ENCODE peak calls at places on chromosomes 16 and 17, in six cellular contexts. R is heart right ventricle, D is fibroblast of lung, Q is spleen, X is uterus, T is H9. I is an unnamed sample. For H3K9me3, the result is how much of the 10 kb centered on the place peaks cover.

GRCh38 chr17:50209472-50210248 is 8.2 kb upstream of the COL1A1 start:
- DNase-seq in R (peak), D (peak), Q (no peak), X (peak), T (peak), I (no peak)

GRCh38 chr16:9060225-9060624 is 31.2 kb upstream of the HAPSTR1 start:
- DNase-seq in R (no peak), D (peak), Q (no peak), X (no peak), T (no peak), I (no peak)

GRCh38 chr17:4406386-4406785 is 27.4 kb upstream of the SPNS3 start:
- DNase-seq in R (no peak), D (no peak), Q (no peak), X (no peak), T (no peak), I (no peak)

GRCh38 chr16:85302018-85302847 is 190.0 kb upstream of the CIBAR2 start:
- DNase-seq in R (no peak), D (peak), Q (no peak), X (peak), T (no peak), I (no peak)

GRCh38 chr16:87342978-87343752 is 26.0 kb upstream of the C16orf95 start:
- DNase-seq in R (no peak), D (no peak), Q (no peak), X (no peak), T (no peak), I (no peak)

GRCh38 chr17:45127583-45128300 is 4.6 kb downstream of the PLCD3 start:
- DNase-seq in R (peak), D (no peak), Q (no peak), X (peak), T (peak), I (no peak)

GRCh38 chr16:8241408-8241807 is 348.9 kb downstream of the TMEM114 start:
- DNase-seq in R (no peak), D (no peak), Q (no peak), X (no peak), T (no peak), I (no peak)

GRCh38 chr17:1179635-1180433 is at the start of gene ABR:
- DNase-seq in R (peak), D (peak), Q (peak), X (peak), T (peak), I (peak)

GRCh38 chr16:27112093-27112811 is 45.5 kb downstream of the C16orf82 start:
- DNase-seq in R (no peak), D (no peak), Q (no peak), X (no peak), T (no peak), I (no peak)

GRCh38 chr16:85094176-85094805 is 18.0 kb downstream of the CIBAR2 start:
- DNase-seq in R (no peak), D (no peak), Q (no peak), X (no peak), T (no peak), I (no peak)

GRCh38 chr17:266701-267656 is 85.5 kb upstream of the DOC2B start:
- DNase-seq in R (peak), D (no peak), Q (peak), X (peak), T (no peak), I (no peak)

GRCh38 chr16:88558457-88559442 is 11.5 kb upstream of the ZC3H18 start:
- DNase-seq in R (peak), D (peak), Q (peak), X (peak), T (peak), I (no peak)

GRCh38 chr17:14604920-14605599 is 304.2 kb downstream of the HS3ST3B1 start:
- DNase-seq in R (peak), D (no peak), Q (peak), X (no peak), T (no peak), I (no peak)

GRCh38 chr16:80824623-80825364 is 20.4 kb upstream of the CDYL2 start:
- DNase-seq in R (no peak), D (peak), Q (no peak), X (no peak), T (no peak), I (no peak)

GRCh38 chr16:11677451-11677951 is 9.2 kb downstream of the SNN start:
- DNase-seq in R (no peak), D (peak), Q (no peak), X (no peak), T (no peak), I (no peak)

GRCh38 chr16:73171380-73171779 is 123.5 kb upstream of the ZFHX3 start:
- DNase-seq in R (no peak), D (no peak), Q (no peak), X (no peak), T (peak), I (no peak)

GRCh38 chr17:81008140-81008539 is 16.5 kb downstream of the CHMP6 start:
- DNase-seq in R (no peak), D (no peak), Q (no peak), X (no peak), T (no peak), I (no peak)

GRCh38 chr16:58628845-58629680 is 563 bp downstream of the CNOT1 start:
- DNase-seq in R (peak), D (peak), Q (peak), X (peak), T (peak), I (peak)

GRCh38 chr16:86740817-86741799 is 162.8 kb downstream of the FOXL1 start:
- DNase-seq in R (peak), D (peak), Q (peak), X (no peak), T (peak), I (no peak)

GRCh38 chr16:50653633-50654524 is 27.2 kb downstream of the SNX20 start:
- DNase-seq in R (no peak), D (no peak), Q (no peak), X (no peak), T (no peak), I (no peak)

GRCh38 chr17:63137163-63137562 is 171.1 kb downstream of the TANC2 start:
- DNase-seq in R (no peak), D (no peak), Q (no peak), X (no peak), T (no peak), I (no peak)

GRCh38 chr17:74779948-74780400 is 3.8 kb upstream of the NAT9 start:
- DNase-seq in R (peak), D (no peak), Q (peak), X (no peak), T (no peak), I (no peak)

GRCh38 chr17:538096-538973 is 176.3 kb downstream of the VPS53 start:
- DNase-seq in R (no peak), D (peak), Q (no peak), X (no peak), T (no peak), I (no peak)

GRCh38 chr17:50953831-50954601 is 87.9 kb upstream of the TOB1 start:
- DNase-seq in R (peak), D (peak), Q (no peak), X (no peak), T (peak), I (no peak)

GRCh38 chr16:17343028-17343427 is 127.7 kb downstream of the XYLT1 start:
- DNase-seq in R (no peak), D (no peak), Q (peak), X (no peak), T (no peak), I (no peak)

GRCh38 chr16:88943741-88944140 is 33.3 kb downstream of the CBFA2T3 start:
- DNase-seq in R (no peak), D (no peak), Q (peak), X (no peak), T (no peak), I (no peak)

GRCh38 chr17:75318211-75318610 is 29.0 kb upstream of the SLC25A19 start:
- DNase-seq in R (no peak), D (no peak), Q (peak), X (no peak), T (no peak), I (no peak)

GRCh38 chr16:87593710-87594258 is 8.5 kb upstream of the JPH3 start:
- DNase-seq in R (no peak), D (no peak), Q (no peak), X (no peak), T (no peak), I (no peak)

GRCh38 chr16:9134739-9135138 is 43.3 kb downstream of the HAPSTR1 start:
- DNase-seq in R (peak), D (peak), Q (peak), X (no peak), T (peak), I (no peak)

GRCh38 chr16:27189335-27189972 is 13.9 kb upstream of the KDM8 start:
- DNase-seq in R (no peak), D (no peak), Q (no peak), X (no peak), T (peak), I (no peak)

GRCh38 chr17:66420961-66421371 is 118.6 kb downstream of the PRKCA start:
- DNase-seq in R (no peak), D (peak), Q (no peak), X (peak), T (no peak), I (no peak)

GRCh38 chr17:43019418-43019817 is 2.8 kb downstream of the VAT1 start:
- DNase-seq in R (no peak), D (peak), Q (no peak), X (no peak), T (no peak), I (no peak)

GRCh38 chr17:61699694-61700093 is 108.7 kb upstream of the NACA2 start:
- DNase-seq in R (no peak), D (no peak), Q (no peak), X (no peak), T (no peak), I (no peak)

GRCh38 chr17:61701978-61702377 is 111.0 kb upstream of the NACA2 start:
- DNase-seq in R (no peak), D (no peak), Q (no peak), X (no peak), T (no peak), I (no peak)

GRCh38 chr17:61699032-61699431 is 108.0 kb upstream of the NACA2 start:
- DNase-seq in R (no peak), D (no peak), Q (no peak), X (no peak), T (no peak), I (no peak)

GRCh38 chr17:61701334-61701733 is 110.3 kb upstream of the NACA2 start:
- DNase-seq in R (no peak), D (no peak), Q (no peak), X (no peak), T (no peak), I (no peak)

DNA sequence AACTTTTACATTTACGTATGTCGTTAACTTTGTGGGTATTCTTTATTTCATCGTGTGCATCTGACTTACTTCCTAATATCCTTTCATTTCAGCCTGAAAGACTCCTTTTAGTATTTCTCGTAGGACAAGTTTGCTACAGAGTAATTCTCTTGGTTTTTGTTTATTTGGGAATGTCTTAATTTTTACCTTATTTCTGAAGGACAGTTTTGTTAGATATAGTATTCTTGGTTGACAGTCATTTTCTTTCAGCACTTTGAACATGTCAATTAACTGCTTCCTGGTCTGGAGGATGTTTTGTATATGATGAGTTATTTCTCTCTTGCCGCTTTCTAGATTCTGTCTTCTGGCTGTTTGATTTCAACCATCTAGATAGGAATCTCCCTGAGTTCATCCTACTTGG is 109.2 kb upstream of the NACA2 start:
- DNase-seq in R (no peak), D (peak), Q (no peak), X (no peak), T (no peak), I (no peak)
- H3K9me3 ChIP-seq in R (under half), D (under half), Q (half or more), X (under half), T (under half), I (under half)

GRCh38 chr17:5769936-5770335 is 185.6 kb upstream of the NLRP1 start:
- DNase-seq in R (no peak), D (peak), Q (no peak), X (no peak), T (peak), I (no peak)

GRCh38 chr17:5772720-5773119 is 188.4 kb upstream of the NLRP1 start:
- DNase-seq in R (no peak), D (no peak), Q (no peak), X (no peak), T (no peak), I (no peak)

GRCh38 chr17:5773942-5774341 is 189.6 kb upstream of the NLRP1 start:
- DNase-seq in R (no peak), D (no peak), Q (no peak), X (no peak), T (no peak), I (no peak)

GRCh38 chr17:5775098-5775497 is 190.8 kb upstream of the NLRP1 start:
- DNase-seq in R (no peak), D (no peak), Q (no peak), X (no peak), T (no peak), I (no peak)

DNA sequence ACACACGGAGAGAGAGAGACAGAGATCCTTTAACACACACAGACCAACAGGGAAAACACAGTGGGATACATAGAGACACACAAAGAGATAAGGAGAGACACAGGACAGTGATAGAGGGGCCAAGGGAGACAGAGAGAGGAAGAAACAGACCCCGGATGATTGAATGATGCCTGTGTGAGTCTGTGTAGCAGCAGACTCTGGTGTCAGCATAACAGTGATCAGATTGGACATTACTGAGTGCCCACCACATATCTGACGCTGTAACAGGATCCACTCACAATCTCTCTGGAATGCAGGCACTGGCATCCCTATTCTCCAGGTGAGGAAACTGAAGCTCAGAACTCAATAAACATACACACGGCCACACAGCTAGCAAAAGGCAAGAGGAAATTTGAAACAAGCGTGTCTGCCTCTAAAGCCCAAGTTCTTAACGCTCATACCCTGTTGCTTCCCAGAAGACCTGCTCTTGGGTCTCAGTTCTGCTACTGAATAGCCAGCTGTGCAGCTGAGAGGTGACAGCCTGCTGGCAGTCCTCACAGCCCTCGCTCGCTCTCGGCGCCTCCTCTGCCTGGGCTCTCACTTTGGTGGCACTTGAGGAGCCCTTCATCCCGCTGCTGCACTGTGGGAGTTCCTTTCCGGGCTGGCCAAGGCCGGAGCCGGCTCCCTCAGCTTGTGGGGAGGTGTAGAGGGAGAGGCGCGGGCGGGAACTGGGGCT is 186.4 kb upstream of the NLRP1 start:
- DNase-seq in R (no peak), D (no peak), Q (no peak), X (no peak), T (peak), I (no peak)
- H3K9me3 ChIP-seq in R (under half), D (under half), Q (under half), X (under half), T (under half), I (under half)

GRCh38 chr16:10408824-10409381 is 23.0 kb downstream of the ATF7IP2 start:
- DNase-seq in R (no peak), D (no peak), Q (no peak), X (no peak), T (no peak), I (no peak)
- H3K9me3 ChIP-seq in R (under half), D (under half), Q (half or more), X (under half), T (under half), I (under half)

GRCh38 chr17:35167666-35168065 is 20.0 kb downstream of the UNC45B start:
- DNase-seq in R (no peak), D (peak), Q (no peak), X (no peak), T (no peak), I (no peak)

GRCh38 chr17:35169964-35170363 is 22.3 kb downstream of the UNC45B start:
- DNase-seq in R (no peak), D (no peak), Q (peak), X (no peak), T (no peak), I (no peak)

GRCh38 chr17:35174835-35175334 is 19.3 kb downstream of the SLC35G3 start:
- DNase-seq in R (no peak), D (no peak), Q (no peak), X (no peak), T (no peak), I (no peak)

GRCh38 chr17:35171834-35172233 is 22.4 kb downstream of the SLC35G3 start:
- DNase-seq in R (no peak), D (peak), Q (no peak), X (no peak), T (no peak), I (no peak)

DNA sequence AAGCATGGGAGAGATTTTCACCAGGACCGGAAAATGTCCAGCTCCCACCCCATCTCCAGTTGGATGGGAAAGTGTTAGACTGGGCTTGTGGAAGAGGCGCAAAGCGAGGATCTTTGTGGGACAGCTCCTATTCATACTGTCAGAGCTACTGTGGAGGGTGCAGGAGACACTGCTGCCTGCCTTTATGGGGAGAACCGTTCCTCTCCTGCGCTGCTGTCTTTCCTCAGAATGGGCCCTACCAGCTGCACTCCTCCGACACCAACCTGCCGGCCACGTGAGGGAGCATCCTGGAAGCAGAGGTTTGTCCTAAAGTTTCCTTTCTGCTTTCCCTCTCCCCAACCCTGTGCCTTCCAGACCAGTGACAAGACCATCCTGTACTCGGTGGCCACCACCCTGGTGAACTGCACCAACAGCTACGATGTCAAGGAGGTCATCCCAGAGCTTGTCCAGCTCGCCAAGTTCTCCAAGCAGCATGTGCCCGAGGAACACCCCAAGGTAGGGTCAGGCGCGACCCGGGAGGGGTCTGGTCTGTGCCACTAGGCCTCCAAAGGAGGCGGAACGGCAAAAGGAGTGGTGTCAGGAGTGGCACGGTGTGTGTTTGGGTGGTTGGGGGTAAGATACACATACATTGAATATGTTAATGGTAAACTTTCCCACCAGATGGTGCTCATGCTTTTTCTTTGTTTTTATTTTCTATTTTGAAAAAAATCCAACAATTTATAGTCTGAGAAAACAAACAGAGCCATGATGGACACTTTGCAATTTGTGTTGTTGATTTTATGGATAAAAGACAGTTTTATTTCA is 23.0 kb downstream of the SLC35G3 start:
- DNase-seq in R (no peak), D (peak), Q (no peak), X (no peak), T (no peak), I (no peak)
- H3K9me3 ChIP-seq in R (under half), D (under half), Q (under half), X (under half), T (under half), I (under half)

GRCh38 chr16:3295783-3296182 is 9.4 kb downstream of the TIGD7 start:
- DNase-seq in R (no peak), D (no peak), Q (no peak), X (no peak), T (no peak), I (no peak)
- H3K9me3 ChIP-seq in R (under half), D (under half), Q (half or more), X (half or more), T (under half), I (under half)

GRCh38 chr16:68105611-68106010 is 20.4 kb downstream of the NFATC3 start:
- DNase-seq in R (no peak), D (no peak), Q (no peak), X (no peak), T (no peak), I (no peak)
- H3K9me3 ChIP-seq in R (under half), D (under half), Q (under half), X (under half), T (under half), I (under half)

GRCh38 chr17:21678451-21679081 is 13.8 kb upstream of the KCNJ18 start:
- DNase-seq in R (no peak), D (no peak), Q (peak), X (no peak), T (no peak), I (no peak)
- H3K9me3 ChIP-seq in R (under half), D (under half), Q (under half), X (under half), T (half or more), I (under half)

GRCh38 chr17:68605914-68606313 is 4.7 kb upstream of the FAM20A start:
- DNase-seq in R (no peak), D (no peak), Q (no peak), X (no peak), T (no peak), I (no peak)
- H3K9me3 ChIP-seq in R (under half), D (under half), Q (under half), X (under half), T (under half), I (under half)

DNA sequence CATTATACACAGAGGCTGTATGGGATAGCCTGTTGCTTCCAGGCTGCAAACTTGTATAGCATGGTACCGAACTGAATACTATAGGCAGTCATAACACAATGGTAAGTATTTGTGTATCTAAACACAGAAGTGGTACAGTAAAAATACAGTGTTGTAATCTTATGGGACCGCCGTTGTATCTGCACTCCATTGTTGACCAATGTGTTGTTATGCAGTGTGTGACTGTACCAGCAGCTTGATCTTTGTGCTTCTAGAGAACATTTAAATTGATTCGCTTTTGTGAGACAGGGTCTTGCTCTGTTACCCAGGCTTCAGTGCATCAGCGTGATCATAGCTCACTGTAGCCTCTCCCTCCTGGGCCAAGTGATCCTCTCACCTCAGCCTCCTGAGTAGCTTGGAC is 31.5 kb downstream of the WWOX start:
- DNase-seq in R (no peak), D (no peak), Q (no peak), X (no peak), T (no peak), I (no peak)
- H3K9me3 ChIP-seq in R (under half), D (under half), Q (under half), X (under half), T (under half), I (under half)

GRCh38 chr16:35714665-35715064 is 2255.3 kb downstream of the TP53TG3F start:
- DNase-seq in R (peak), D (no peak), Q (no peak), X (no peak), T (no peak), I (no peak)
- H3K9me3 ChIP-seq in R (under half), D (under half), Q (half or more), X (under half), T (under half), I (under half)

I was measured in T-helper 17 cell.